ENCODE peak calls at places on chromosomes 3 and 15, in ten cellular contexts. B is CD8-positive, alpha-beta memory T cell; Y is central memory CD4-positive, alpha-beta T cell; A is pancreas; S is head of caudate nucleus; R is breast epithelium; N is lower leg skin; V is left ventricle myocardium inferior; E is ovary; H is B cell. L is an unnamed sample.

GRCh38 chr3:13785351-13785750 is 94.5 kb downstream of the WNT7A start:
- DNase-seq in V (no peak), B (no peak), A (no peak), H (no peak), E (no peak), S (no peak), R (no peak), N (no peak), Y (no peak), L (no peak)

GRCh38 chr3:169664034-169664820 is 715 bp upstream of the MECOM start:
- DNase-seq in S (no peak), H (peak), V (no peak), N (no peak), E (no peak), Y (no peak), R (no peak), B (no peak), A (peak), L (no peak)

GRCh38 chr3:19331931-19332330 is 183.6 kb downstream of the KCNH8 start:
- DNase-seq in A (no peak), N (no peak), B (no peak), Y (no peak), S (no peak), E (no peak), R (no peak), H (no peak), V (no peak), L (no peak)

GRCh38 chr15:83612226-83612625 is 41.7 kb upstream of the ADAMTSL3 start:
- DNase-seq in R (no peak), A (no peak), V (no peak), H (no peak), S (no peak), Y (no peak), E (no peak), N (no peak), B (no peak), L (no peak)

GRCh38 chr3:140501054-140501769 is 176.7 kb upstream of the TRIM42 start:
- DNase-seq in Y (no peak), S (no peak), R (no peak), E (no peak), A (no peak), H (no peak), N (no peak), B (no peak), V (no peak), L (no peak)

GRCh38 chr15:63231717-63232116 is 42.3 kb downstream of the RAB8B start:
- DNase-seq in B (no peak), N (no peak), E (no peak), V (no peak), A (no peak), Y (no peak), R (no peak), H (no peak), S (no peak), L (no peak)

GRCh38 chr3:40208251-40208650 is 101.3 kb upstream of the EIF1B start:
- DNase-seq in Y (no peak), H (no peak), S (no peak), B (no peak), R (no peak), N (no peak), V (no peak), A (no peak), E (no peak), L (no peak)

GRCh38 chr15:81950841-81951414 is 94.9 kb downstream of the MEX3B start:
- DNase-seq in R (no peak), E (no peak), Y (no peak), B (no peak), H (no peak), S (no peak), V (no peak), N (no peak), A (no peak), L (no peak)

GRCh38 chr3:94032187-94032586 is 3.8 kb upstream of the STX19 start:
- DNase-seq in S (no peak), B (no peak), A (no peak), N (no peak), V (no peak), Y (no peak), E (no peak), H (no peak), R (no peak), L (no peak)

GRCh38 chr3:177057768-177058167 is 139.5 kb downstream of the TBL1XR1 start:
- DNase-seq in E (no peak), V (no peak), Y (peak), B (peak), A (no peak), H (peak), N (no peak), R (no peak), S (no peak), L (no peak)

GRCh38 chr3:30770387-30770786 is 124.1 kb downstream of the GADL1 start:
- DNase-seq in S (no peak), H (no peak), N (peak), R (no peak), B (no peak), V (no peak), E (no peak), Y (no peak), A (no peak), L (no peak)

GRCh38 chr3:152403632-152404066 is 134.9 kb downstream of the MBNL1 start:
- DNase-seq in R (no peak), H (no peak), S (no peak), Y (no peak), N (peak), V (peak), E (no peak), A (no peak), B (no peak), L (no peak)

GRCh38 chr3:194255252-194256039 is 95.7 kb downstream of the CPN2 start:
- DNase-seq in B (peak), V (peak), S (no peak), A (no peak), E (no peak), R (peak), N (peak), Y (peak), H (peak), L (peak)

GRCh38 chr15:36682091-36682490 is 102.7 kb downstream of the CDIN1 start:
- DNase-seq in H (no peak), R (no peak), E (no peak), N (no peak), S (no peak), A (no peak), Y (no peak), B (no peak), V (no peak), L (no peak)